ENCODE peak calls at places on chromosomes 16 and 17, in ten cellular contexts. B is body of pancreas, G is IMR-90, O is A549, X is prostate gland, Y is sigmoid colon, Z is tibial nerve, C is uterus, E is upper lobe of left lung, V is heart left ventricle. R is an unnamed sample. For H3K4me1, the result is how much of the 10 kb centered on the place peaks cover.

GRCh38 chr17:17740627-17741237 is 59.5 kb downstream of the RAI1 start:
- DNase-seq in G (no peak), X (no peak), C (no peak), O (no peak), Z (no peak), B (no peak), V (no peak), E (peak), Y (no peak), R (no peak)

GRCh38 chr17:17669081-17669850 is 12.0 kb upstream of the RAI1 start:
- DNase-seq in B (no peak), Y (no peak), X (no peak), O (no peak), C (no peak), G (peak), V (no peak), Z (no peak), E (no peak), R (no peak)

GRCh38 chr16:89050119-89050867 is 43.4 kb upstream of the ACSF3 start:
- DNase-seq in X (no peak), G (no peak), B (no peak), E (peak), O (no peak), C (no peak), V (peak), Y (no peak), Z (no peak), R (no peak)

GRCh38 chr17:410674-411401 is 58.2 kb upstream of the RPH3AL start:
- DNase-seq in O (no peak), Y (no peak), E (no peak), G (peak), C (peak), X (no peak), B (no peak), Z (no peak), V (no peak), R (peak)

GRCh38 chr17:32355649-32356377 is 5.9 kb downstream of the ZNF207 start:
- DNase-seq in C (no peak), O (no peak), X (no peak), B (no peak), Y (no peak), G (no peak), E (no peak), V (no peak), Z (no peak), R (no peak)

GRCh38 chr17:307741-308507 is 44.7 kb downstream of the RPH3AL start:
- DNase-seq in Z (peak), O (no peak), Y (peak), X (no peak), G (no peak), E (no peak), V (peak), B (peak), C (peak), R (no peak)

GRCh38 chr16:22726868-22727267 is 87.1 kb upstream of the HS3ST2 start:
- DNase-seq in O (no peak), Y (no peak), Z (no peak), G (no peak), B (no peak), X (no peak), E (no peak), C (no peak), V (no peak), R (no peak)

GRCh38 chr17:37706446-37706845 is 38.4 kb downstream of the HNF1B start:
- DNase-seq in V (no peak), E (no peak), X (no peak), B (no peak), Z (no peak), O (no peak), Y (no peak), G (no peak), C (no peak), R (no peak)

GRCh38 chr17:64008346-64008745 is 10.2 kb downstream of the PRR29 start:
- DNase-seq in B (no peak), Y (no peak), C (no peak), O (no peak), Z (no peak), V (no peak), G (no peak), X (no peak), E (no peak), R (no peak)

GRCh38 chr16:10992112-10992511 is 47.7 kb downstream of the CLEC16A start:
- DNase-seq in G (peak), V (no peak), E (no peak), X (no peak), Z (no peak), Y (no peak), C (no peak), O (no peak), B (no peak), R (no peak)

GRCh38 chr17:58831780-58832179 is 76.1 kb downstream of the PPM1E start:
- DNase-seq in V (no peak), Y (no peak), X (no peak), E (no peak), O (no peak), B (no peak), C (no peak), G (no peak), Z (no peak), R (no peak)

GRCh38 chr17:80760501-80760900 is 215.9 kb downstream of the RPTOR start:
- DNase-seq in Z (no peak), E (no peak), X (peak), O (no peak), V (no peak), G (no peak), B (peak), Y (peak), C (no peak), R (peak)

GRCh38 chr16:19707699-19708497 is 10.1 kb downstream of the KNOP1 start:
- DNase-seq in E (no peak), V (no peak), C (no peak), Y (peak), O (no peak), G (no peak), Z (no peak), B (no peak), X (no peak), R (no peak)

GRCh38 chr16:70674221-70675014 is 11.4 kb downstream of the MTSS2 start:
- DNase-seq in X (no peak), Y (peak), V (no peak), O (no peak), E (no peak), B (no peak), Z (no peak), G (no peak), C (no peak), R (no peak)

GRCh38 chr17:48051706-48052486 is 3.7 kb downstream of the NFE2L1 start:
- DNase-seq in Z (peak), G (peak), X (peak), Y (peak), O (no peak), C (peak), E (no peak), V (peak), B (peak), R (peak)

GRCh38 chr17:80858301-80859003 is 133.2 kb upstream of the CHMP6 start:
- DNase-seq in V (no peak), Z (no peak), O (no peak), C (no peak), B (no peak), X (no peak), E (peak), Y (peak), G (peak), R (no peak)

GRCh38 chr17:39098474-39099090 is 52.9 kb downstream of the PLXDC1 start:
- DNase-seq in E (no peak), B (no peak), G (no peak), V (no peak), Z (no peak), X (no peak), Y (no peak), O (no peak), C (no peak), R (no peak)

GRCh38 chr16:84599528-84600202 is 18.2 kb downstream of the COTL1 start:
- DNase-seq in B (peak), O (no peak), E (no peak), X (no peak), C (peak), G (peak), V (peak), Y (peak), Z (peak), R (peak)

DNA sequence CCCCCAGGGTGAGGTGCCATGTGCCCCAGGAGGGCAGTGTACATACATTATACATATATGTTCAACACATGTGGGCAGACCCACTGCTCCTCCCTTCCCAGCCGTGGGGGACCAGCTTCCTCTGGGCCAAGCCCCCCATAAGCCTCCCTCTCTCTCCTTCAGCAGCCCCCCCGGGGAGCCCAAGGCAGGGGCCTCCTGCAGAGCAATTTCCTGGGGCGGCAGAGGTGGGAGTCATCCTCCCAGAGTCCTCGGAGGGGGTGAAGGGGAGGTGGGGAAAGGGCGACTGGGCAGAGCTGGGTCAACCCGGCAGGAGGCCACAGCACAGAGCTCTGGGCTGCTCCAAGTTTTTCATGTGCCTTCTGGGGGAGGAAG is 235.1 kb downstream of the ZNF423 start:
- DNase-seq in B (no peak), G (no peak), C (peak), Z (no peak), Y (no peak), E (no peak), V (no peak), O (no peak), X (no peak), R (no peak)
- TF ChIP-seq POLR2A in B (no peak), G (no peak), C (no peak), Z (no peak), Y (no peak), E (no peak), V (no peak), O (no peak), X (no peak), R (no peak)

GRCh38 chr17:28747801-28748750 is 4.3 kb downstream of the TRAF4 start:
- DNase-seq in V (no peak), Z (no peak), G (no peak), E (peak), Y (no peak), O (no peak), B (no peak), C (no peak), X (no peak), R (no peak)
- H3K4me1 ChIP-seq in V (under half), Z (under half), G (under half), E (half or more), Y (under half), O (half or more), B (half or more), C (under half), X (under half), R (half or more)

DNA sequence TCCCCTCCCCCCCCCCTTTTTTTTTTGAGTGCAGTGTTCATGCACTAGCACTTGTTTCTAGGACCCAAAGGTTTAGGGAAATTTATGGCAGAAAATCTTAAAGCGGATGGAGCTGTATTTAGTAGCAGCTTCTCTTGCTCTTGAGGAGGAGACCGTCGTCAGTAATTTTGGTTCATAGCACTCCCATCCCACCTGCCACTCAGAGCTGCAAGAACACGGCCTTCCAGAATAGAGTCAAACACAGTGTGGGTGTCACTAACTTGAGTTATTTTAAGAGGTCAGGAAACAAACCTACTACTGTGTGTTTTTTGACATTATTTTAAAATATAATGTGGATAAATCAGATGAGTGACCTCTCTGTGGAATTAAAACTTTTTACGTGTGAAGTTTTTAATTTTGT is 37.3 kb downstream of the SEC14L1 start:
- DNase-seq in G (no peak), Y (no peak), O (no peak), B (no peak), E (no peak), V (no peak), Z (no peak), X (no peak), C (no peak), R (no peak)
- TF ChIP-seq CTCF in G (no peak), Y (no peak), O (no peak), B (no peak), E (no peak), V (no peak), Z (no peak), X (no peak), C (no peak), R (no peak)

DNA sequence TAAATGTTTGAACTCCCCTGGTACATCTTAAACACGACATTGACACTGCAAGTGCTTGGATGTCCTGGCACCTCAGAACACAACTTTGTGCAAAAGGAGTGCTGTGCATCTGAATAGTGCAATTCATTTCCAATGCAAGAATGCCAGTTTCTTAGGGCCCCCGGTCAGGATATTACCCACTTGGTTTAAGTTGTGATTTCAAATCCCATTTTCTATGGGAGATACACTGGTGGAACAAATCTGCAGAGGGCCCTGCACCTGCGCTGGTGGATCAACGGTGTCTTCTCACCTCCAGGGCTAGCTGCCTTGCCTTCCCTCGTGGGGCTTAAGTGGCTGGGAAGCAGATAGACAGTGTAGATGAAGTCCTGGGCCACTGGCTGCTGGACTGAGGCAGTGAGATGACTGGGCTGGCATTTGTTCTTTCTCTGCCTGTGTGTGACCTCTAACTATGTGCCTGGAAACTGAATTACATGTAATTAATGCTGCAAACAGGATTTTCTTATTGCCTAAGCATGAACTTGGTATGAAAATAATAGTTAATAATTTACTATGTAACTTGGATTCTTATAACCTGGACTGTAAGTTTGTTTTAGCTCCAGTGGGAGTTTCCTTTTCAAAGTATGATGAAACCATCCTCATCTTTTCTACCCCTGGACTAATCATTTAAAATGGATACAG is 20.9 kb downstream of the HAPSTR1 start:
- DNase-seq in B (no peak), X (no peak), Z (no peak), Y (no peak), G (no peak), O (no peak), V (no peak), E (no peak), C (no peak), R (no peak)
- TF ChIP-seq POLR2A in B (no peak), X (no peak), Z (no peak), Y (no peak), G (no peak), O (no peak), V (no peak), E (no peak), C (no peak), R (no peak)

GRCh38 chr17:26962255-26963162 is 331.4 kb upstream of the WSB1 start:
- DNase-seq in G (no peak), V (no peak), X (no peak), E (peak), C (no peak), O (no peak), Y (no peak), Z (no peak), B (no peak), R (no peak)

DNA sequence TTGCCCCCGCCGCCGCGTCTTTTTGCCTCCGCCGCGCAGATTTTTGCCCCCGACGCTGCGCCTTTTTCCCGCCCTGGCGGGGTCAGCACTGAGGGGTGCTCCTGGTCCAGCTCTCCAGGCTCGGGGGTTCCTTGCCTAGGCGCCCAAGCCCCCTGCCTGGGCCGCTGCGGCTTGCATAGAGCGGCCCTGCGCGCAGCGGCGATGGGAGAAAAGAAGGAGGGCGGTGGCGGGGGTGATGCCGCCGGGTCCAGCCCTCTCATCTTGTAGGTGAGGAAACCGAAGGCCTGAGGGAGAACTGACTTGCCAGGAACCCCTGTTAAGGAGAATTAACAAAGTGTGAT is 330.8 kb upstream of the WSB1 start:
- DNase-seq in Z (no peak), O (no peak), G (no peak), C (no peak), X (no peak), E (no peak), B (no peak), V (no peak), Y (no peak), R (no peak)
- H3K4me1 ChIP-seq in Z (under half), O (under half), G (under half), C (under half), X (under half), E (under half), B (under half), V (under half), Y (under half), R (under half)

GRCh38 chr17:16013943-16014407 is 14.4 kb downstream of the TTC19 start:
- DNase-seq in G (peak), Z (no peak), B (no peak), X (no peak), C (no peak), Y (no peak), E (no peak), O (peak), V (no peak), R (no peak)
- TF ChIP-seq CTCF in G (peak), Z (peak), B (peak), X (peak), C (no peak), Y (no peak), E (peak), O (peak), V (peak), R (peak)

GRCh38 chr17:62617894-62618472 is 9.5 kb upstream of the MRC2 start:
- DNase-seq in O (no peak), V (no peak), G (peak), Y (no peak), Z (no peak), E (no peak), C (no peak), B (no peak), X (no peak), R (no peak)

GRCh38 chr17:62618647-62619412 is 8.6 kb upstream of the MRC2 start:
- DNase-seq in O (no peak), G (no peak), E (no peak), C (no peak), Z (no peak), B (no peak), V (peak), X (no peak), Y (no peak), R (no peak)

GRCh38 chr17:62615503-62615902 is 12.0 kb upstream of the MRC2 start:
- DNase-seq in B (no peak), G (no peak), E (no peak), C (no peak), X (no peak), Z (no peak), V (no peak), O (no peak), Y (no peak), R (no peak)

GRCh38 chr17:62619413-62620155 is 7.9 kb upstream of the MRC2 start:
- DNase-seq in C (no peak), O (no peak), Z (no peak), G (no peak), V (peak), X (no peak), B (no peak), E (no peak), Y (no peak), R (no peak)

DNA sequence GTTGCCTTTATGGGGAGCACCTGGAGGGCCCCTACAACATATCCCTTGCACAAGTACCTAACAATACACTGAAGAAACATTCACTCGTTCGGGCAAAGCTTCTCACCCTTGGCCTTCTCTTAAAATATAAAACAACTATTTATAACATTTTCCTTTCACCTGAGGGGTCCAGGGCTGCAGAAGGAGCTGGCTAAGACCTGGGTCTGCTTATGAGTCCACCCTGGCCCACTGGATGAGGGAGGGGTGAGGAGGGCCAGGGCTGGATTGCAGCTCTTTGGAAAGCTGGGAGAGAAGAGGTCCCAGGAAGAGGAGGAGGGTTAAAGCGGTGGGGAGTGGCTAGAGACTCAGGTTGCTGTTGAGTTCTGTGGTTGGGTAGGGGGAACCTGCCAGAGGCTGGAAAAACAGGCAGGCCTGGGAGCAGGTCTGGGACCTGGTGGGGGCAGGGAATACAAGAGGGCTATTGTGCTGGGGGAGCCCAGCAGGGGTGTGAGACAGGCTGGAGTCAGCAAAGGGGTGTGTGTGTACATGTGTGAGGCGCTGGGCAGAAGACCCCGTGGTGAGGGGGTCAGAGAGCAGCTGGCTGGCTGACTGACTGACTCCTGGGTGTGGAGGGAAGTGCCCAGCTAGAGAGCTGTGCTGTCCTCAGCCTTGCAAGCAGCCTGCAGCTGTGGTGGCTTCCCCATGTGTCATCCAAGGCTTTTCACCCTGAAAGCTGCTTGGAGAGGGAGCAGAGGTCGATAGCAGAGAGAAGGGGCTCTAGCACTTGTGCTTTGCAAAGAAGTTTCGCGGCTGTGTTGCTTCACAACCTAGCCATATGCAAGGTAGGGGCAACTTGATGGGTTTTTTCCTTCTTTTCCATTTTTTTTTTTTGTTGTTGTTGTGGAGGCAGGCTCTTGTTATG is 10.2 kb upstream of the MRC2 start:
- DNase-seq in C (no peak), O (no peak), B (no peak), E (no peak), Y (no peak), G (peak), V (no peak), Z (no peak), X (no peak), R (no peak)
- TF ChIP-seq POLR2A in C (no peak), O (no peak), B (no peak), E (no peak), Y (no peak), G (no peak), V (no peak), Z (no peak), X (no peak), R (no peak)

GRCh38 chr16:364595-365491 is 5.5 kb downstream of the MRPL28 start:
- DNase-seq in E (peak), G (no peak), Y (no peak), X (no peak), V (no peak), O (no peak), C (no peak), Z (no peak), B (no peak), R (no peak)

GRCh38 chr16:363110-364090 is 6.9 kb downstream of the MRPL28 start:
- DNase-seq in X (no peak), B (no peak), Y (no peak), V (no peak), C (no peak), G (no peak), O (no peak), E (peak), Z (no peak), R (no peak)

GRCh38 chr16:361872-362701 is 8.3 kb downstream of the MRPL28 start:
- DNase-seq in C (no peak), E (peak), V (peak), Y (peak), O (peak), Z (peak), X (peak), G (peak), B (peak), R (peak)

GRCh38 chr16:366476-366875 is 3.9 kb downstream of the MRPL28 start:
- DNase-seq in G (no peak), O (no peak), C (no peak), V (no peak), Z (no peak), E (no peak), Y (no peak), B (no peak), X (no peak), R (peak)

DNA sequence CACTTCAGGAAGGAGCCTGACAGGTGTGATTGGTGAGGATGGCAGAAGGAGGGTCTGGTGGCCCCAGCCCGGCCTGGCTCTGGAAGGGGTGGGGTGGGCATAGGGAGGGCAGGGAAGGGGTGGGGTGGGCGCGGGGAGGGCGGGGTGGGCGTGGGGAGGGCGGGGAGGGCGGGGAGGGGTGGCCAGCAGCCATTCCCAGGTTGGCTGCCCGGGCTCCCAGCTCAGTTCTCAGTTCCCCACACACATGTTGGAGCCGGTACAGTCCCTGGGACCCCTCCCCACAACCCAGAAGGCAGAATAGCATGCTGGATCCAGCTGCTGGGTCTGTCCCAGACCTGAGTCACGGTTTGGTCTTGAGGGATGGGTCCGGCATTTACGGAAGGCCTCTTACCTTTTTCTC is 6.2 kb downstream of the MRPL28 start:
- DNase-seq in V (no peak), X (no peak), O (no peak), Z (no peak), Y (no peak), G (no peak), C (no peak), B (no peak), E (no peak), R (no peak)
- H3K4me1 ChIP-seq in V (under half), X (under half), O (under half), Z (under half), Y (under half), G (under half), C (under half), B (under half), E (under half), R (under half)